ENCODE peak calls at places on chromosomes 5 and 9, in seven cellular contexts. N is endothelial cell of umbilical vein, R is suprapubic skin, D is right lobe of liver, P is adrenal gland, L is heart left ventricle, C is tibial nerve. B is an unnamed sample.

GRCh38 chr9:21110708-21111576 is 30.7 kb downstream of the IFNW1 start:
- DNase-seq in C (no peak), D (no peak), P (peak; percentile 9), L (no peak), N (peak; percentile 74), R (no peak), B (no peak)

GRCh38 chr5:143506881-143507552 is 103.5 kb upstream of the NR3C1 start:
- DNase-seq in D (no peak), N (peak; percentile 11), C (no peak), R (no peak), P (peak; percentile 66), L (no peak), B (no peak)

GRCh38 chr5:67425514-67425913 is 228.9 kb upstream of the CD180 start:
- DNase-seq in N (no peak), D (no peak), R (no peak), C (no peak), L (no peak), P (no peak), B (no peak)

GRCh38 chr5:52893105-52893504 is 96.0 kb upstream of the ITGA2 start:
- DNase-seq in N (peak; percentile 83), P (peak; percentile 19), D (no peak), R (no peak), L (no peak), C (no peak), B (no peak)

GRCh38 chr9:2574215-2574614 is 47.4 kb upstream of the VLDLR start:
- DNase-seq in L (no peak), C (no peak), P (no peak), R (no peak), D (no peak), N (no peak), B (no peak)

GRCh38 chr9:87498046-87498815 is 564 bp downstream of the DAPK1 start:
- DNase-seq in L (peak; percentile 31), R (no peak), D (peak; percentile 64), C (no peak), N (peak; percentile 57), P (no peak), B (no peak)

GRCh38 chr5:108259306-108259705 is 122.6 kb downstream of the FBXL17 start:
- DNase-seq in R (no peak), N (peak; percentile 85), L (no peak), C (no peak), D (no peak), P (no peak), B (no peak)

GRCh38 chr5:321726-322251 is 275 bp downstream of the AHRR start:
- DNase-seq in L (no peak), C (no peak), D (no peak), N (no peak), R (peak; percentile 55), P (no peak), B (no peak)

GRCh38 chr5:168879929-168880328 is 300.8 kb upstream of the PANK3 start:
- DNase-seq in C (no peak), D (no peak), P (peak; percentile 11), R (no peak), L (peak; percentile 39), N (peak; percentile 32), B (no peak)

GRCh38 chr5:168884040-168884439 is 304.9 kb upstream of the PANK3 start:
- DNase-seq in N (no peak), R (no peak), C (no peak), P (no peak), D (no peak), L (no peak), B (no peak)

GRCh38 chr5:168881427-168882149 is 302.4 kb upstream of the PANK3 start:
- DNase-seq in C (no peak), R (no peak), D (no peak), L (no peak), P (no peak), N (no peak), B (no peak)

GRCh38 chr5:168883253-168883880 is 304.2 kb upstream of the PANK3 start:
- DNase-seq in R (no peak), N (no peak), C (no peak), D (no peak), L (no peak), P (no peak), B (no peak)

DNA sequence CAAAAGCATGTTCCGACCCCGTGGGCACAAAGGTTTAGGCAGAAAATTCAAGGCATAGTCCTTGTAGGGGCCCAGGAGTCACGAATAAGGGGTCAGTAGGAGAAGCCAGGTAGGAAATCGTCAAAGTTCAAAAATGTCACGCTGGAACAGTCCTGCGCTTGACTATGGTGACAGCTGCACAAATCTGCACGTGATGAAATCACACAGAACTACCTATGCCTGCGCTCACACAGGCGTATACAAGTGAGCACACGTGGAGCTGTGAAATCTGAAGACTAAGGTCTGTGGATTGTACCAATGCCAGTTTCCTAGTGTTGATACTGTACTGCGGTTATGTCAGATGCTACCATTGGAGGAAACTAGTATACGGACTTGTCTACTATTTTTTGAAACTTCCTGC is 303.1 kb upstream of the PANK3 start:
- DNase-seq in P (no peak), R (no peak), N (no peak), D (no peak), L (no peak), C (no peak), B (no peak)
- H3K4me1 ChIP-seq in P (peaks cover 24% of the 10 kb centered on the region), R (peaks cover 8% of the 10 kb centered on the region), N (no peaks in the 10 kb centered on the region), D (peaks cover 14% of the 10 kb centered on the region), L (peaks cover 5% of the 10 kb centered on the region), C (no peaks in the 10 kb centered on the region), B (no peaks in the 10 kb centered on the region)

DNA sequence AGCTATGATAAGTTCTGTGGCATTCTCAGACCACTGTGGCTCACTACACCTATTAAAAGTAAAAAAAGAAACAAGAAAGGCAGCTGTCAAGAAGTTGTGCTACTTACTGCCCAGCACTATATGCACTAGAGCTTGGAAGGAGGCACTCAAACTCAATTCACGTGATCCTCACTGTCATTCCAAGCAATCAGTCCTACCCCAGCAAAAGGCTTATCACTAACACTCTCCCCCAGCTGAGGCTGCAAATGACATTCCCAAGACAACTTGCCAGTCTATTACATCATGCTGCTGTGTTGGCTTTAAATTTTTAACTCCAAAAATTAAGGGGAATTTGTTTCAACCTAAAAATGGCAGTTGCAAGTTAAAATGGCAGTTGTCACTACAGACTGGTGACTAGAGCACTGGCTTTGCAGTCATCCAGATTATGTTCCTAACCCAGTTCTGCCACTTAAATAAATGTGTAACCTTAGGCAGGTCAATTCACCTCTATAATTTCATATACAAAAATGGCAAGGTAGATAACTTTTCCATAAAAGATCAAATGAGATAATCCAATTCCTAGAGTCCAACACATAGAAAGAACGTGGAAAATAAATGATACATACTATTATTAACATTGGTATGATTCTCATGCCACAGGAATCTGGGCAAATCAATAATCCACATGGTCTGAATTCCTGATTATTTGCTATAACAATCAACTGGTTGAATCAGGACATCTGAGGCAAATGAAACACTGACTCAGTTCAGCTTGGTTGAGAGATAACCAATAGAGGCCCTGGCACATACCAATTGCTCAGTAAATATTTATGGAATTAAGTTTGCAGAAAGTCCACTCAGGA is 52.4 kb downstream of the FBXW11 start:
- DNase-seq in C (no peak), N (peak; percentile 41), R (no peak), D (no peak), L (no peak), P (no peak), B (no peak)
- TF ChIP-seq POLR2A in C (no peak), N (no peak), R (no peak), D (no peak), L (no peak), P (no peak), B (no peak)

GRCh38 chr9:12666813-12667212 is 26.4 kb upstream of the TYRP1 start:
- DNase-seq in R (no peak), L (no peak), C (no peak), D (no peak), P (no peak), N (peak; percentile 15), B (no peak)
- TF ChIP-seq CTCF in R (no peak), L (no peak), C (no peak), D (no peak), P (no peak), N (peak; percentile 4), B (no peak)

GRCh38 chr9:127913682-127914081 is 3.2 kb downstream of the ST6GALNAC4 start:
- DNase-seq in C (no peak), R (no peak), L (no peak), P (no peak), N (no peak), D (no peak), B (no peak)

GRCh38 chr9:127915801-127916664 is 808 bp downstream of the ST6GALNAC4 start:
- DNase-seq in R (no peak), P (no peak), L (no peak), D (no peak), N (peak; percentile 26), C (no peak), B (no peak)

GRCh38 chr9:127917603-127918002 is 762 bp upstream of the ST6GALNAC4 start:
- DNase-seq in D (no peak), R (no peak), C (no peak), N (no peak), L (no peak), P (no peak), B (peak; percentile 72)

GRCh38 chr9:127916665-127917581 is at the start of gene ST6GALNAC4:
- DNase-seq in C (peak; percentile 96), P (peak; percentile 96), N (peak; percentile 89), L (peak; percentile 95), R (peak; percentile 95), D (peak; percentile 97), B (peak; percentile 98)

DNA sequence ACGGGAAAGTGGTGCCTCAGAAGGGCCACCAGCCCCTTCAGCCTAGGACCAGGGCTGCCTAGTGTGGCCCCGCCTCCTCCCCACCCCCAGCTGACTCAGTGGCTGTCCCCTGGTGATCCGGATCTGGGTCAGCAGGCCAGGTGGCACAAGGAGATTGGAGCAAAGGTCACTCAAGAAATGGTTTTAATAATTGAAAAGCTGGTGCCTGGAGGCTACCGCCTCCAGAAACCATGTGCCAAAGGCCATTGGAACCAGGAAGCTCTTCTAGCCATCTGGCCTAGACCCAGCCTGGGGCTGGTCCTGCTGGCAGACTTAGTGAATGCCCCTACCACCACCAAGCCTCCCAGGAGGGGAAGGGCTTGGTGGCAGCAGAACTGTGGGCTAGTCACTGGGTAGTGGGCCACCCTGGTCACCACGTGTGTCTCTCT is 1.5 kb downstream of the ST6GALNAC4 start:
- DNase-seq in D (no peak), L (no peak), R (no peak), C (no peak), P (no peak), N (no peak), B (peak; percentile 79)
- H3K4me1 ChIP-seq in D (peaks cover 14% of the 10 kb centered on the region), L (peaks cover 21% of the 10 kb centered on the region), R (peaks cover 64% of the 10 kb centered on the region), C (no peaks in the 10 kb centered on the region), P (peaks cover 51% of the 10 kb centered on the region), N (peaks cover 35% of the 10 kb centered on the region), B (peaks cover 57% of the 10 kb centered on the region)